ENCODE peak calls at places on chromosome 6, in seven cellular contexts. One of them, this sample, is unnamed.

GRCh38 chr6:81694214-81694613 is 58.3 kb downstream of the TENT5A start:
- DNase-seq in lower leg skin: no peak
- DNase-seq in NB4: no peak
- DNase-seq in Peyer's patch: no peak
- DNase-seq in stomach: no peak
- DNase-seq in HCT116: no peak
- DNase-seq in A549: no peak
- DNase-seq in this sample: no peak

GRCh38 chr6:39029156-39030011 is 19.2 kb upstream of the GLP1R start:
- DNase-seq in A549: peak
- DNase-seq in NB4: peak
- DNase-seq in HCT116: peak
- DNase-seq in lower leg skin: no peak
- DNase-seq in stomach: no peak
- DNase-seq in Peyer's patch: peak
- DNase-seq in this sample: peak

GRCh38 chr6:33116881-33117711 is 41.3 kb downstream of the HLA-DPB1 start:
- DNase-seq in NB4: no peak
- DNase-seq in A549: no peak
- DNase-seq in Peyer's patch: no peak
- DNase-seq in lower leg skin: peak
- DNase-seq in stomach: no peak
- DNase-seq in HCT116: no peak
- DNase-seq in this sample: no peak

GRCh38 chr6:95083506-95083905 is 493.8 kb upstream of the MANEA start:
- DNase-seq in stomach: no peak
- DNase-seq in A549: no peak
- DNase-seq in HCT116: no peak
- DNase-seq in lower leg skin: no peak
- DNase-seq in NB4: no peak
- DNase-seq in Peyer's patch: no peak
- DNase-seq in this sample: no peak

GRCh38 chr6:40755046-40755681 is 168.0 kb upstream of the LRFN2 start:
- DNase-seq in lower leg skin: no peak
- DNase-seq in A549: no peak
- DNase-seq in Peyer's patch: no peak
- DNase-seq in stomach: no peak
- DNase-seq in HCT116: no peak
- DNase-seq in NB4: no peak
- DNase-seq in this sample: no peak

GRCh38 chr6:150293423-150294280 is 75.2 kb upstream of the IYD start:
- DNase-seq in Peyer's patch: peak
- DNase-seq in HCT116: peak
- DNase-seq in lower leg skin: no peak
- DNase-seq in stomach: no peak
- DNase-seq in A549: no peak
- DNase-seq in NB4: peak
- DNase-seq in this sample: peak

GRCh38 chr6:7237653-7238190 is 75.3 kb downstream of the SSR1 start:
- DNase-seq in NB4: peak
- DNase-seq in HCT116: no peak
- DNase-seq in A549: no peak
- DNase-seq in stomach: no peak
- DNase-seq in Peyer's patch: no peak
- DNase-seq in lower leg skin: no peak
- DNase-seq in this sample: no peak

GRCh38 chr6:24257282-24257681 is 100.6 kb downstream of the DCDC2 start:
- DNase-seq in Peyer's patch: no peak
- DNase-seq in A549: no peak
- DNase-seq in HCT116: peak
- DNase-seq in NB4: no peak
- DNase-seq in lower leg skin: no peak
- DNase-seq in stomach: no peak
- DNase-seq in this sample: no peak

GRCh38 chr6:149317656-149318571 is at the start of gene TAB2:
- DNase-seq in A549: no peak
- DNase-seq in Peyer's patch: peak
- DNase-seq in NB4: peak
- DNase-seq in HCT116: no peak
- DNase-seq in stomach: peak
- DNase-seq in lower leg skin: peak
- DNase-seq in this sample: peak

GRCh38 chr6:123812621-123813020 is 9.0 kb downstream of the NKAIN2 start:
- DNase-seq in Peyer's patch: no peak
- DNase-seq in lower leg skin: no peak
- DNase-seq in NB4: no peak
- DNase-seq in stomach: no peak
- DNase-seq in HCT116: no peak
- DNase-seq in A549: no peak
- DNase-seq in this sample: no peak

GRCh38 chr6:107941627-107942026 is 16.4 kb downstream of the SEC63 start:
- DNase-seq in Peyer's patch: no peak
- DNase-seq in HCT116: no peak
- DNase-seq in A549: no peak
- DNase-seq in lower leg skin: no peak
- DNase-seq in NB4: no peak
- DNase-seq in stomach: no peak
- DNase-seq in this sample: peak

GRCh38 chr6:157379656-157380457 is 1.1 kb upstream of the ZDHHC14 start:
- DNase-seq in Peyer's patch: peak
- DNase-seq in stomach: peak
- DNase-seq in A549: peak
- DNase-seq in NB4: peak
- DNase-seq in HCT116: peak
- DNase-seq in lower leg skin: peak
- DNase-seq in this sample: peak
- TF ChIP-seq POLR2A in Peyer's patch: no peak
- TF ChIP-seq POLR2A in stomach: no peak
- TF ChIP-seq POLR2A in A549: peak
- TF ChIP-seq POLR2A in NB4: no peak
- TF ChIP-seq POLR2A in HCT116: peak
- TF ChIP-seq POLR2A in lower leg skin: no peak
- TF ChIP-seq POLR2A in this sample: no peak

GRCh38 chr6:1613631-1614447 is 4.1 kb downstream of the FOXC1 start:
- DNase-seq in A549: no peak
- DNase-seq in stomach: no peak
- DNase-seq in Peyer's patch: peak
- DNase-seq in HCT116: no peak
- DNase-seq in NB4: peak
- DNase-seq in lower leg skin: peak
- DNase-seq in this sample: no peak
- TF ChIP-seq POLR2A in A549: no peak
- TF ChIP-seq POLR2A in stomach: no peak
- TF ChIP-seq POLR2A in Peyer's patch: no peak
- TF ChIP-seq POLR2A in HCT116: no peak
- TF ChIP-seq POLR2A in NB4: no peak
- TF ChIP-seq POLR2A in lower leg skin: no peak
- TF ChIP-seq POLR2A in this sample: no peak

GRCh38 chr6:158512809-158513208 is 47.1 kb upstream of the TMEM181 start:
- DNase-seq in Peyer's patch: no peak
- DNase-seq in lower leg skin: no peak
- DNase-seq in A549: no peak
- DNase-seq in HCT116: no peak
- DNase-seq in NB4: no peak
- DNase-seq in stomach: no peak
- DNase-seq in this sample: no peak
- TF ChIP-seq POLR2A in Peyer's patch: no peak
- TF ChIP-seq POLR2A in lower leg skin: no peak
- TF ChIP-seq POLR2A in A549: no peak
- TF ChIP-seq POLR2A in HCT116: no peak
- TF ChIP-seq POLR2A in NB4: no peak
- TF ChIP-seq POLR2A in stomach: no peak
- TF ChIP-seq POLR2A in this sample: no peak

GRCh38 chr6:35048631-35049083 is 92.5 kb downstream of the TCP11 start:
- DNase-seq in stomach: no peak
- DNase-seq in lower leg skin: peak
- DNase-seq in Peyer's patch: peak
- DNase-seq in A549: no peak
- DNase-seq in NB4: peak
- DNase-seq in HCT116: no peak
- DNase-seq in this sample: no peak
- TF ChIP-seq POLR2A in stomach: no peak
- TF ChIP-seq POLR2A in lower leg skin: no peak
- TF ChIP-seq POLR2A in Peyer's patch: no peak
- TF ChIP-seq POLR2A in A549: no peak
- TF ChIP-seq POLR2A in NB4: no peak
- TF ChIP-seq POLR2A in HCT116: no peak
- TF ChIP-seq POLR2A in this sample: no peak

GRCh38 chr6:13431059-13431656 is 56.2 kb downstream of the GFOD1 start:
- DNase-seq in lower leg skin: no peak
- DNase-seq in A549: no peak
- DNase-seq in NB4: no peak
- DNase-seq in stomach: no peak
- DNase-seq in HCT116: no peak
- DNase-seq in Peyer's patch: no peak
- DNase-seq in this sample: no peak

GRCh38 chr6:13427838-13428527 is 59.4 kb downstream of the GFOD1 start:
- DNase-seq in stomach: peak
- DNase-seq in Peyer's patch: peak
- DNase-seq in lower leg skin: no peak
- DNase-seq in NB4: no peak
- DNase-seq in HCT116: no peak
- DNase-seq in A549: no peak
- DNase-seq in this sample: peak

GRCh38 chr6:13429406-13429753 is 58.0 kb downstream of the GFOD1 start:
- DNase-seq in Peyer's patch: no peak
- DNase-seq in lower leg skin: no peak
- DNase-seq in NB4: no peak
- DNase-seq in HCT116: no peak
- DNase-seq in stomach: no peak
- DNase-seq in A549: no peak
- DNase-seq in this sample: no peak

GRCh38 chr6:13427346-13427745 is 60.1 kb downstream of the GFOD1 start:
- DNase-seq in stomach: no peak
- DNase-seq in Peyer's patch: no peak
- DNase-seq in lower leg skin: peak
- DNase-seq in NB4: no peak
- DNase-seq in A549: no peak
- DNase-seq in HCT116: no peak
- DNase-seq in this sample: no peak

GRCh38 chr6:13428528-13429405 is 58.6 kb downstream of the GFOD1 start:
- DNase-seq in lower leg skin: no peak
- DNase-seq in Peyer's patch: no peak
- DNase-seq in A549: no peak
- DNase-seq in stomach: no peak
- DNase-seq in HCT116: no peak
- DNase-seq in NB4: no peak
- DNase-seq in this sample: peak
- TF ChIP-seq POLR2A in lower leg skin: no peak
- TF ChIP-seq POLR2A in Peyer's patch: no peak
- TF ChIP-seq POLR2A in A549: no peak
- TF ChIP-seq POLR2A in stomach: no peak
- TF ChIP-seq POLR2A in HCT116: no peak
- TF ChIP-seq POLR2A in NB4: no peak
- TF ChIP-seq POLR2A in this sample: no peak

GRCh38 chr6:47307362-47308222 is 2.1 kb downstream of the TNFRSF21 start:
- DNase-seq in stomach: no peak
- DNase-seq in Peyer's patch: no peak
- DNase-seq in A549: no peak
- DNase-seq in NB4: no peak
- DNase-seq in HCT116: no peak
- DNase-seq in lower leg skin: no peak
- DNase-seq in this sample: no peak

GRCh38 chr6:47308674-47309325 is 905 bp downstream of the TNFRSF21 start:
- DNase-seq in Peyer's patch: peak
- DNase-seq in HCT116: no peak
- DNase-seq in NB4: no peak
- DNase-seq in lower leg skin: peak
- DNase-seq in A549: peak
- DNase-seq in stomach: peak
- DNase-seq in this sample: peak

GRCh38 chr6:47310131-47310480 is 401 bp upstream of the TNFRSF21 start:
- DNase-seq in HCT116: no peak
- DNase-seq in A549: peak
- DNase-seq in Peyer's patch: no peak
- DNase-seq in stomach: no peak
- DNase-seq in NB4: no peak
- DNase-seq in lower leg skin: no peak
- DNase-seq in this sample: no peak

GRCh38 chr6:47308223-47308567 is 1.5 kb downstream of the TNFRSF21 start:
- DNase-seq in NB4: no peak
- DNase-seq in stomach: no peak
- DNase-seq in lower leg skin: no peak
- DNase-seq in HCT116: no peak
- DNase-seq in Peyer's patch: no peak
- DNase-seq in A549: no peak
- DNase-seq in this sample: no peak

GRCh38 chr6:47309326-47310130 is at the start of gene TNFRSF21:
- DNase-seq in Peyer's patch: peak
- DNase-seq in A549: peak
- DNase-seq in lower leg skin: peak
- DNase-seq in NB4: peak
- DNase-seq in stomach: peak
- DNase-seq in HCT116: peak
- DNase-seq in this sample: peak
- TF ChIP-seq POLR2A in Peyer's patch: peak
- TF ChIP-seq POLR2A in A549: peak
- TF ChIP-seq POLR2A in lower leg skin: no peak
- TF ChIP-seq POLR2A in NB4: peak
- TF ChIP-seq POLR2A in stomach: no peak
- TF ChIP-seq POLR2A in HCT116: peak
- TF ChIP-seq POLR2A in this sample: peak

This sample was measured in erythroblast.